ENCODE peak calls at places on chromosomes 7 and 10, in six cellular contexts. T is NCI-H2081; A is NCI-H1092 treated with DMSO at 0.1 percent for 48 hours; F is NCI-H2171; I is foreskin keratinocyte; U is effector CD4-positive, alpha-beta T cell. H is an unnamed sample.

GRCh38 chr7:67625257-67625713 is 628.7 kb downstream of the TYW1 start:
- DNase-seq in T (peak), A (peak), F (peak), I (no peak), U (no peak), H (peak)

GRCh38 chr7:91636129-91636724 is 244.3 kb downstream of the MTERF1 start:
- DNase-seq in T (peak), A (peak), F (no peak), I (no peak), U (no peak), H (no peak)

GRCh38 chr10:21364196-21365114 is 161.0 kb downstream of the SKIDA1 start:
- DNase-seq in T (no peak), A (no peak), F (no peak), I (peak), U (no peak), H (peak)

GRCh38 chr10:29714096-29714874 is 79.5 kb upstream of the SVIL start:
- DNase-seq in T (no peak), A (no peak), F (no peak), I (peak), U (no peak), H (peak)

GRCh38 chr7:40546616-40547501 is 412.1 kb downstream of the SUGCT start:
- DNase-seq in T (no peak), A (no peak), F (no peak), I (peak), U (no peak), H (no peak)

GRCh38 chr7:34734786-34735185 is 76.8 kb downstream of the NPSR1 start:
- DNase-seq in T (no peak), A (no peak), F (no peak), I (no peak), U (no peak), H (no peak)

GRCh38 chr7:1255817-1256340 is 23.2 kb downstream of the UNCX start:
- DNase-seq in T (no peak), A (no peak), F (no peak), I (no peak), U (no peak), H (no peak)

GRCh38 chr7:120949393-120949799 is 1.2 kb upstream of the ING3 start:
- DNase-seq in T (no peak), A (no peak), F (no peak), I (no peak), U (no peak), H (no peak)

GRCh38 chr7:70098133-70098561 is 499.9 kb downstream of the AUTS2 start:
- DNase-seq in T (peak), A (peak), F (no peak), I (no peak), U (no peak), H (no peak)

GRCh38 chr10:100509241-100509640 is 10.4 kb downstream of the SEC31B start:
- DNase-seq in T (no peak), A (no peak), F (no peak), I (no peak), U (no peak), H (no peak)

GRCh38 chr7:108484137-108484536 is 27.9 kb upstream of the NRCAM start:
- DNase-seq in T (no peak), A (no peak), F (no peak), I (no peak), U (no peak), H (no peak)

GRCh38 chr10:132371641-132372081 is 25.3 kb upstream of the PWWP2B start:
- DNase-seq in T (no peak), A (no peak), F (no peak), I (no peak), U (no peak), H (no peak)

GRCh38 chr7:11716185-11716584 is 115.8 kb downstream of the THSD7A start:
- DNase-seq in T (no peak), A (peak), F (no peak), I (peak), U (no peak), H (no peak)

GRCh38 chr7:129989466-129989865 is 36.7 kb upstream of the UBE2H start:
- DNase-seq in T (no peak), A (no peak), F (no peak), I (no peak), U (no peak), H (no peak)

GRCh38 chr7:31134246-31135188 is 82.4 kb downstream of the ADCYAP1R1 start:
- DNase-seq in T (peak), A (peak), F (peak), I (peak), U (peak), H (peak)

GRCh38 chr10:97538401-97538800 is 34.2 kb upstream of the ANKRD2 start:
- DNase-seq in T (no peak), A (no peak), F (no peak), I (no peak), U (no peak), H (no peak)

GRCh38 chr7:43791665-43792064 is 33.2 kb downstream of the BLVRA start:
- DNase-seq in T (no peak), A (no peak), F (no peak), I (no peak), U (no peak), H (no peak)

GRCh38 chr10:126375926-126376554 is 12.2 kb downstream of the ADAM12 start:
- DNase-seq in T (no peak), A (no peak), F (no peak), I (no peak), U (no peak), H (no peak)

GRCh38 chr7:43108255-43109011 is 4.0 kb upstream of the HECW1 start:
- DNase-seq in T (no peak), A (peak), F (peak), I (peak), U (peak), H (peak)

GRCh38 chr7:7688310-7688709 is 30.1 kb downstream of the RPA3 start:
- DNase-seq in T (no peak), A (no peak), F (no peak), I (no peak), U (no peak), H (no peak)

GRCh38 chr10:789831-790701 is 100.6 kb upstream of the DIP2C start:
- DNase-seq in T (no peak), A (no peak), F (no peak), I (no peak), U (no peak), H (no peak)

GRCh38 chr7:18829518-18830252 is 287.8 kb downstream of the TWIST1 start:
- DNase-seq in T (no peak), A (no peak), F (no peak), I (peak), U (no peak), H (no peak)

GRCh38 chr7:134905375-134905774 is 80.9 kb upstream of the AGBL3 start:
- DNase-seq in T (no peak), A (no peak), F (no peak), I (no peak), U (no peak), H (no peak)

GRCh38 chr7:87475359-87476178 is at the start of gene ABCB4:
- DNase-seq in T (no peak), A (peak), F (no peak), I (no peak), U (no peak), H (no peak)

GRCh38 chr7:54704851-54705250 is 54.2 kb downstream of the SEC61G start:
- DNase-seq in T (no peak), A (no peak), F (no peak), I (no peak), U (no peak), H (no peak)

GRCh38 chr10:123346581-123346980 is 192.4 kb downstream of the BUB3 start:
- DNase-seq in T (no peak), A (no peak), F (no peak), I (no peak), U (no peak), H (no peak)

GRCh38 chr10:96420610-96421009 is 61.8 kb upstream of the OPALIN start:
- DNase-seq in T (no peak), A (no peak), F (no peak), I (no peak), U (no peak), H (no peak)

GRCh38 chr10:30396708-30397107 is 37.3 kb upstream of the MAP3K8 start:
- DNase-seq in T (no peak), A (no peak), F (no peak), I (no peak), U (no peak), H (no peak)

GRCh38 chr10:89643812-89644690 is 991 bp downstream of the PANK1 start:
- DNase-seq in T (peak), A (peak), F (peak), I (peak), U (peak), H (peak)

GRCh38 chr10:77626266-77626935 is 11.2 kb downstream of the KCNMA1 start:
- DNase-seq in T (no peak), A (no peak), F (no peak), I (no peak), U (no peak), H (no peak)

GRCh38 chr10:35442006-35442405 is 105.7 kb downstream of the CCNY start:
- DNase-seq in T (no peak), A (no peak), F (no peak), I (no peak), U (no peak), H (no peak)

GRCh38 chr10:110456046-110456445 is 41.7 kb upstream of the DUSP5 start:
- DNase-seq in T (no peak), A (no peak), F (no peak), I (peak), U (no peak), H (peak)

GRCh38 chr7:67267914-67268313 is 271.3 kb downstream of the TYW1 start:
- DNase-seq in T (peak), A (no peak), F (no peak), I (no peak), U (no peak), H (peak)

GRCh38 chr7:128381161-128381821 is 19.8 kb upstream of the PRRT4 start:
- DNase-seq in T (no peak), A (no peak), F (no peak), I (peak), U (no peak), H (peak)

GRCh38 chr10:113261806-113262205 is 291.0 kb upstream of the HABP2 start:
- DNase-seq in T (no peak), A (no peak), F (no peak), I (no peak), U (no peak), H (no peak)

GRCh38 chr10:58180633-58181032 is 87.1 kb downstream of the IPMK start:
- DNase-seq in T (no peak), A (no peak), F (no peak), I (peak), U (no peak), H (no peak)

GRCh38 chr7:2856388-2857169 is 12.5 kb upstream of the GNA12 start:
- DNase-seq in T (no peak), A (no peak), F (no peak), I (no peak), U (no peak), H (no peak)

H was measured in RWPE1.